ENCODE peak calls at places on chromosomes 13 and 19, in four cellular contexts. One of them, this sample, is unnamed.

GRCh38 chr19:48928164-48929005 is 5.1 kb upstream of the DHDH start:
- DNase-seq in activated naive CD4-positive, alpha-beta T cell treated with Interleukin-2 at 50 U/mL for 16 hours: no peak
- DNase-seq in amniotic stem cell: no peak
- DNase-seq in fibroblast of pulmonary artery: peak
- DNase-seq in this sample: no peak

GRCh38 chr13:97003071-97003470 is 8.8 kb upstream of the OXGR1 start:
- DNase-seq in activated naive CD4-positive, alpha-beta T cell treated with Interleukin-2 at 50 U/mL for 16 hours: no peak
- DNase-seq in fibroblast of pulmonary artery: peak
- DNase-seq in amniotic stem cell: no peak
- DNase-seq in this sample: no peak

GRCh38 chr19:36084231-36085009 is 26.5 kb upstream of the OVOL3 start:
- DNase-seq in fibroblast of pulmonary artery: no peak
- DNase-seq in amniotic stem cell: no peak
- DNase-seq in activated naive CD4-positive, alpha-beta T cell treated with Interleukin-2 at 50 U/mL for 16 hours: no peak
- DNase-seq in this sample: no peak

GRCh38 chr13:112959206-112959605 is 9.8 kb upstream of the MCF2L start:
- DNase-seq in amniotic stem cell: no peak
- DNase-seq in activated naive CD4-positive, alpha-beta T cell treated with Interleukin-2 at 50 U/mL for 16 hours: no peak
- DNase-seq in fibroblast of pulmonary artery: peak
- DNase-seq in this sample: no peak

GRCh38 chr19:18940791-18941627 is at the start of gene HOMER3:
- DNase-seq in fibroblast of pulmonary artery: peak
- DNase-seq in activated naive CD4-positive, alpha-beta T cell treated with Interleukin-2 at 50 U/mL for 16 hours: peak
- DNase-seq in amniotic stem cell: peak
- DNase-seq in this sample: no peak

GRCh38 chr13:51245583-51245982 is 23.4 kb downstream of the FAM124A start:
- DNase-seq in amniotic stem cell: no peak
- DNase-seq in activated naive CD4-positive, alpha-beta T cell treated with Interleukin-2 at 50 U/mL for 16 hours: no peak
- DNase-seq in fibroblast of pulmonary artery: no peak
- DNase-seq in this sample: no peak

GRCh38 chr13:40116008-40116407 is 460.5 kb downstream of the COG6 start:
- DNase-seq in activated naive CD4-positive, alpha-beta T cell treated with Interleukin-2 at 50 U/mL for 16 hours: peak
- DNase-seq in fibroblast of pulmonary artery: peak
- DNase-seq in amniotic stem cell: no peak
- DNase-seq in this sample: no peak

GRCh38 chr19:17246681-17247425 is 1.1 kb upstream of the NR2F6 start:
- DNase-seq in amniotic stem cell: no peak
- DNase-seq in fibroblast of pulmonary artery: no peak
- DNase-seq in activated naive CD4-positive, alpha-beta T cell treated with Interleukin-2 at 50 U/mL for 16 hours: no peak
- DNase-seq in this sample: no peak

GRCh38 chr19:39845621-39846175 is 481 bp downstream of the FBL start:
- DNase-seq in amniotic stem cell: no peak
- DNase-seq in fibroblast of pulmonary artery: no peak
- DNase-seq in activated naive CD4-positive, alpha-beta T cell treated with Interleukin-2 at 50 U/mL for 16 hours: no peak
- DNase-seq in this sample: no peak

GRCh38 chr13:111980146-111980929 is 86.6 kb upstream of the SOX1 start:
- DNase-seq in amniotic stem cell: no peak
- DNase-seq in activated naive CD4-positive, alpha-beta T cell treated with Interleukin-2 at 50 U/mL for 16 hours: no peak
- DNase-seq in fibroblast of pulmonary artery: no peak
- DNase-seq in this sample: no peak

GRCh38 chr19:52138614-52139290 is 986 bp downstream of the ZNF616 start:
- DNase-seq in activated naive CD4-positive, alpha-beta T cell treated with Interleukin-2 at 50 U/mL for 16 hours: peak
- DNase-seq in fibroblast of pulmonary artery: peak
- DNase-seq in amniotic stem cell: no peak
- DNase-seq in this sample: peak

GRCh38 chr19:54462713-54463530 is 656 bp downstream of the LENG9 start:
- DNase-seq in activated naive CD4-positive, alpha-beta T cell treated with Interleukin-2 at 50 U/mL for 16 hours: peak
- DNase-seq in amniotic stem cell: peak
- DNase-seq in fibroblast of pulmonary artery: peak
- DNase-seq in this sample: no peak

GRCh38 chr13:113489549-113490495 is 689 bp downstream of the DCUN1D2 start:
- DNase-seq in fibroblast of pulmonary artery: peak
- DNase-seq in activated naive CD4-positive, alpha-beta T cell treated with Interleukin-2 at 50 U/mL for 16 hours: peak
- DNase-seq in amniotic stem cell: no peak
- DNase-seq in this sample: no peak

GRCh38 chr13:108702171-108702570 is 72.8 kb downstream of the MYO16 start:
- DNase-seq in amniotic stem cell: no peak
- DNase-seq in activated naive CD4-positive, alpha-beta T cell treated with Interleukin-2 at 50 U/mL for 16 hours: no peak
- DNase-seq in fibroblast of pulmonary artery: no peak
- DNase-seq in this sample: no peak

GRCh38 chr19:51808333-51808986 is 13.5 kb downstream of the FPR3 start:
- DNase-seq in activated naive CD4-positive, alpha-beta T cell treated with Interleukin-2 at 50 U/mL for 16 hours: no peak
- DNase-seq in amniotic stem cell: no peak
- DNase-seq in fibroblast of pulmonary artery: peak
- DNase-seq in this sample: no peak

GRCh38 chr13:47719164-47719563 is 281.9 kb downstream of the SUCLA2 start:
- DNase-seq in activated naive CD4-positive, alpha-beta T cell treated with Interleukin-2 at 50 U/mL for 16 hours: no peak
- DNase-seq in fibroblast of pulmonary artery: no peak
- DNase-seq in amniotic stem cell: no peak
- DNase-seq in this sample: no peak

GRCh38 chr19:36638862-36639510 is 27.7 kb downstream of the ZNF461 start:
- DNase-seq in fibroblast of pulmonary artery: peak
- DNase-seq in amniotic stem cell: no peak
- DNase-seq in activated naive CD4-positive, alpha-beta T cell treated with Interleukin-2 at 50 U/mL for 16 hours: no peak
- DNase-seq in this sample: no peak

GRCh38 chr19:46288896-46289588 is 7.8 kb upstream of the HIF3A start:
- DNase-seq in amniotic stem cell: peak
- DNase-seq in activated naive CD4-positive, alpha-beta T cell treated with Interleukin-2 at 50 U/mL for 16 hours: no peak
- DNase-seq in fibroblast of pulmonary artery: peak
- DNase-seq in this sample: peak

GRCh38 chr13:36997716-36998427 is 1.3 kb downstream of the ALG5 start:
- DNase-seq in fibroblast of pulmonary artery: no peak
- DNase-seq in activated naive CD4-positive, alpha-beta T cell treated with Interleukin-2 at 50 U/mL for 16 hours: no peak
- DNase-seq in amniotic stem cell: no peak
- DNase-seq in this sample: no peak

GRCh38 chr19:45097776-45098520 is 5.0 kb downstream of the PPP1R37 start:
- DNase-seq in fibroblast of pulmonary artery: peak
- DNase-seq in amniotic stem cell: peak
- DNase-seq in activated naive CD4-positive, alpha-beta T cell treated with Interleukin-2 at 50 U/mL for 16 hours: no peak
- DNase-seq in this sample: no peak

GRCh38 chr19:42794751-42795150 is 29.3 kb upstream of the PSG8 start:
- DNase-seq in activated naive CD4-positive, alpha-beta T cell treated with Interleukin-2 at 50 U/mL for 16 hours: no peak
- DNase-seq in amniotic stem cell: no peak
- DNase-seq in fibroblast of pulmonary artery: no peak
- DNase-seq in this sample: no peak

GRCh38 chr13:110716235-110716505 is 2.7 kb downstream of the ING1 start:
- DNase-seq in activated naive CD4-positive, alpha-beta T cell treated with Interleukin-2 at 50 U/mL for 16 hours: no peak
- DNase-seq in fibroblast of pulmonary artery: peak
- DNase-seq in amniotic stem cell: no peak
- DNase-seq in this sample: no peak

GRCh38 chr19:58476498-58477015 is 405 bp downstream of the ZNF446 start:
- DNase-seq in amniotic stem cell: no peak
- DNase-seq in activated naive CD4-positive, alpha-beta T cell treated with Interleukin-2 at 50 U/mL for 16 hours: no peak
- DNase-seq in fibroblast of pulmonary artery: peak
- DNase-seq in this sample: no peak

GRCh38 chr19:7642295-7643046 is 5.6 kb downstream of the STXBP2 start:
- DNase-seq in amniotic stem cell: no peak
- DNase-seq in fibroblast of pulmonary artery: no peak
- DNase-seq in activated naive CD4-positive, alpha-beta T cell treated with Interleukin-2 at 50 U/mL for 16 hours: no peak
- DNase-seq in this sample: no peak

GRCh38 chr13:108313382-108313781 is 43.9 kb downstream of the TNFSF13B start:
- DNase-seq in activated naive CD4-positive, alpha-beta T cell treated with Interleukin-2 at 50 U/mL for 16 hours: no peak
- DNase-seq in fibroblast of pulmonary artery: no peak
- DNase-seq in amniotic stem cell: no peak
- DNase-seq in this sample: no peak

GRCh38 chr13:98454389-98454881 is 122.5 kb downstream of the STK24 start:
- DNase-seq in activated naive CD4-positive, alpha-beta T cell treated with Interleukin-2 at 50 U/mL for 16 hours: no peak
- DNase-seq in amniotic stem cell: peak
- DNase-seq in fibroblast of pulmonary artery: peak
- DNase-seq in this sample: no peak

GRCh38 chr19:42292042-42292960 is 9.6 kb upstream of the PRR19 start:
- DNase-seq in amniotic stem cell: no peak
- DNase-seq in activated naive CD4-positive, alpha-beta T cell treated with Interleukin-2 at 50 U/mL for 16 hours: no peak
- DNase-seq in fibroblast of pulmonary artery: no peak
- DNase-seq in this sample: no peak

GRCh38 chr13:80010286-80010831 is 330.6 kb downstream of the SPRY2 start:
- DNase-seq in fibroblast of pulmonary artery: no peak
- DNase-seq in activated naive CD4-positive, alpha-beta T cell treated with Interleukin-2 at 50 U/mL for 16 hours: no peak
- DNase-seq in amniotic stem cell: no peak
- DNase-seq in this sample: no peak

GRCh38 chr13:111252449-111253124 is 67.9 kb upstream of the TEX29 start:
- DNase-seq in activated naive CD4-positive, alpha-beta T cell treated with Interleukin-2 at 50 U/mL for 16 hours: no peak
- DNase-seq in amniotic stem cell: no peak
- DNase-seq in fibroblast of pulmonary artery: no peak
- DNase-seq in this sample: no peak

GRCh38 chr19:11420429-11420893 is 1.3 kb upstream of the RGL3 start:
- DNase-seq in activated naive CD4-positive, alpha-beta T cell treated with Interleukin-2 at 50 U/mL for 16 hours: no peak
- DNase-seq in amniotic stem cell: no peak
- DNase-seq in fibroblast of pulmonary artery: peak
- DNase-seq in this sample: no peak

GRCh38 chr13:110379905-110380341 is 72.8 kb downstream of the COL4A2 start:
- DNase-seq in fibroblast of pulmonary artery: no peak
- DNase-seq in activated naive CD4-positive, alpha-beta T cell treated with Interleukin-2 at 50 U/mL for 16 hours: no peak
- DNase-seq in amniotic stem cell: no peak
- DNase-seq in this sample: no peak

GRCh38 chr13:97627566-97627965 is 193.6 kb downstream of the RAP2A start:
- DNase-seq in activated naive CD4-positive, alpha-beta T cell treated with Interleukin-2 at 50 U/mL for 16 hours: no peak
- DNase-seq in amniotic stem cell: peak
- DNase-seq in fibroblast of pulmonary artery: peak
- DNase-seq in this sample: no peak

GRCh38 chr19:1206733-1207301 is 1.2 kb downstream of the STK11 start:
- DNase-seq in fibroblast of pulmonary artery: no peak
- DNase-seq in amniotic stem cell: no peak
- DNase-seq in activated naive CD4-positive, alpha-beta T cell treated with Interleukin-2 at 50 U/mL for 16 hours: peak
- DNase-seq in this sample: no peak

GRCh38 chr13:46639033-46639981 is 86.3 kb downstream of the LRCH1 start:
- DNase-seq in amniotic stem cell: no peak
- DNase-seq in activated naive CD4-positive, alpha-beta T cell treated with Interleukin-2 at 50 U/mL for 16 hours: no peak
- DNase-seq in fibroblast of pulmonary artery: no peak
- DNase-seq in this sample: no peak

GRCh38 chr19:8135946-8136618 is 13.3 kb downstream of the FBN3 start:
- DNase-seq in fibroblast of pulmonary artery: no peak
- DNase-seq in activated naive CD4-positive, alpha-beta T cell treated with Interleukin-2 at 50 U/mL for 16 hours: no peak
- DNase-seq in amniotic stem cell: no peak
- DNase-seq in this sample: no peak

GRCh38 chr13:30808600-30808999 is 73.3 kb downstream of the ALOX5AP start:
- DNase-seq in fibroblast of pulmonary artery: no peak
- DNase-seq in activated naive CD4-positive, alpha-beta T cell treated with Interleukin-2 at 50 U/mL for 16 hours: no peak
- DNase-seq in amniotic stem cell: no peak
- DNase-seq in this sample: no peak

GRCh38 chr19:11649941-11650340 is 52.7 kb downstream of the ZNF627 start:
- DNase-seq in amniotic stem cell: no peak
- DNase-seq in activated naive CD4-positive, alpha-beta T cell treated with Interleukin-2 at 50 U/mL for 16 hours: no peak
- DNase-seq in fibroblast of pulmonary artery: no peak
- DNase-seq in this sample: no peak

This sample was measured in CMK.